ENCODE peak calls at places on chromosomes 16 and 17, in seven cellular contexts. F is HAP-1; C is stomach; L is naive thymus-derived CD4-positive, alpha-beta T cell; R is heart left ventricle; A is A549; Q is CD8-positive, alpha-beta T cell. O is an unnamed sample. For H3K9me3, the result is how much of the 10 kb centered on the place peaks cover.

GRCh38 chr16:27238016-27238587 is 30.5 kb downstream of the NSMCE1 start:
- DNase-seq in F (no peak), C (peak), L (no peak), R (peak), A (no peak), Q (no peak), O (no peak)

GRCh38 chr17:48915459-48916282 is 7.5 kb downstream of the UBE2Z start:
- DNase-seq in F (no peak), C (peak), L (no peak), R (no peak), A (peak), Q (no peak), O (no peak)

GRCh38 chr17:18160128-18160856 is 23.3 kb upstream of the ALKBH5 start:
- DNase-seq in F (no peak), C (no peak), L (no peak), R (no peak), A (no peak), Q (no peak), O (no peak)

GRCh38 chr16:87809150-87809902 is 43.5 kb upstream of the KLHDC4 start:
- DNase-seq in F (no peak), C (no peak), L (no peak), R (no peak), A (no peak), Q (no peak), O (no peak)

GRCh38 chr16:4113358-4114256 is 2.6 kb downstream of the ADCY9 start:
- DNase-seq in F (no peak), C (no peak), L (no peak), R (no peak), A (no peak), Q (no peak), O (no peak)

GRCh38 chr17:78652913-78653312 is 75.7 kb upstream of the DNAH17 start:
- DNase-seq in F (no peak), C (no peak), L (no peak), R (no peak), A (no peak), Q (no peak), O (no peak)

GRCh38 chr17:76547183-76547641 is 7.4 kb downstream of the PRCD start:
- DNase-seq in F (peak), C (peak), L (peak), R (peak), A (peak), Q (peak), O (peak)

GRCh38 chr16:58467915-58468314 is 32.0 kb upstream of the NDRG4 start:
- DNase-seq in F (no peak), C (no peak), L (no peak), R (no peak), A (no peak), Q (no peak), O (no peak)

GRCh38 chr17:2059125-2059836 is 4.4 kb downstream of the HIC1 start:
- DNase-seq in F (no peak), C (no peak), L (no peak), R (no peak), A (no peak), Q (no peak), O (no peak)

GRCh38 chr16:88264641-88265285 is 118.0 kb upstream of the ZNF469 start:
- DNase-seq in F (peak), C (peak), L (no peak), R (peak), A (peak), Q (no peak), O (peak)

GRCh38 chr16:72201387-72201786 is 29.4 kb upstream of the PMFBP1 start:
- DNase-seq in F (no peak), C (no peak), L (no peak), R (no peak), A (no peak), Q (no peak), O (peak)

GRCh38 chr16:35931722-35932121 is 2472.3 kb downstream of the TP53TG3F start:
- DNase-seq in F (no peak), C (no peak), L (no peak), R (no peak), A (no peak), Q (no peak), O (no peak)
- H3K9me3 ChIP-seq in F (under half), C (under half), L (under half), R (half or more), A (under half), Q (under half), O (under half)

GRCh38 chr17:22718689-22719088 is 1026.4 kb downstream of the KCNJ18 start:
- DNase-seq in F (no peak), C (no peak), L (no peak), R (no peak), A (no peak), Q (no peak), O (no peak)

GRCh38 chr17:22717211-22717610 is 1024.9 kb downstream of the KCNJ18 start:
- DNase-seq in F (no peak), C (no peak), L (no peak), R (no peak), A (no peak), Q (no peak), O (no peak)
- H3K9me3 ChIP-seq in F (under half), C (under half), L (under half), R (under half), A (under half), Q (under half), O (under half)

GRCh38 chr16:35180970-35181369 is 1721.6 kb downstream of the TP53TG3F start:
- DNase-seq in F (no peak), C (no peak), L (no peak), R (no peak), A (no peak), Q (no peak), O (no peak)
- H3K9me3 ChIP-seq in F (under half), C (under half), L (under half), R (under half), A (under half), Q (under half), O (under half)

DNA sequence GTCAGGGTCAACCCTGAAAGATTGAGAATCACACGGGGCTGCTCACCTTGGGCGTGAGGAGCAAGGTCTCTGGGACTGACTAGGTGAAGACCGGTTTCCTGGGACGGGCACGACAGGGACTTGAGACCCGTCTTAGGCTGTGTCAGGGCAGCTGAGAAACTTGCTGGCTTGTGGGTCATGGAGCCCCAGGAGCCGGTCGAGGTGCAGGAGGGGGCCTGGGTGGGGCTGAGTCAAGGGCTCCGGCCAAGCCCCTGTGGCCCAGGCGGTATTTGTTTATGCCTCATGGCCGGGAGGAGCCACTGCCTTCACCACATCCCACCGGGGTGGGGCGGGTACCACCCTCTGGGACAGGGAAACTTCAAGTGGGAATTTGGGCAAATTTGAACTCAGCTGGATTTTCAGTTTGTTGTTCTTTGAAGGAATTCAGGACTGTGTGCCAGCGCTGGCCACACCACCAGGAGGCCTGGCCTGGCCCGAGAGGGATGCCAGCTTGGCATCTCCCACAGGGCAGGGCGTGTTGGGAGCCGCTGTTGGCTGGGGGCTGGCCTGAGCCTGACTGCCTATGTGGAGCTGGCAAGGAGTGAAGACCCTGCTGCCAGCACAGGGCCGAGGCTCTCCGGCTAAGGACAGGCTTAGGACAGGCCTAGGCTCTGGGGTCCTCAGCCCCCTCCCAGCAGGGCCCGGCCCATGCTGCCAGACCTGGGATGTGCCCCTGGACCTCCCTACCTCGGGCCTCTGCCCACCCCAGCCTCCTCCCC is 116.1 kb downstream of the METRNL start:
- DNase-seq in F (no peak), C (peak), L (no peak), R (peak), A (no peak), Q (no peak), O (peak)
- H3K9me3 ChIP-seq in F (under half), C (under half), L (under half), R (under half), A (under half), Q (under half), O (under half)

O was measured in prostate gland.